ENCODE peak calls at places on chromosomes 2 and 18, in five cellular contexts. D is amniotic stem cell; I is NCI-H748 treated with DMSO at 0.1 percent for 48 hours; V is bronchial epithelial cell; N is activated CD4-positive, alpha-beta T cell treated with anti-CD3 and anti-CD28 coated beads for 1 hour. H is an unnamed sample.
A peak's percentile ranks its signal among the peaks of the same experiment; 100 is the strongest.

GRCh38 chr2:29317077-29317517 is 201.9 kb downstream of the CLIP4 start:
- DNase-seq in D (peak; percentile 10), I (no peak), V (peak; percentile 21), N (no peak), H (no peak)

GRCh38 chr2:233976690-233977294 is 59.6 kb downstream of the TRPM8 start:
- DNase-seq in D (no peak), I (peak; percentile 10), V (peak; percentile 71), N (no peak), H (no peak)

GRCh38 chr2:20224716-20225293 is at the start of gene SDC1:
- DNase-seq in D (no peak), I (peak; percentile 45), V (peak; percentile 53), N (no peak), H (no peak)

GRCh38 chr2:44941551-44942234 is at the start of gene SIX3:
- DNase-seq in D (no peak), I (peak; percentile 87), V (no peak), N (no peak), H (no peak)

GRCh38 chr2:231396058-231396821 is 730 bp downstream of the B3GNT7 start:
- DNase-seq in D (no peak), I (no peak), V (no peak), N (no peak), H (no peak)

GRCh38 chr2:228094377-228094921 is 87.0 kb downstream of the SPHKAP start:
- DNase-seq in D (no peak), I (no peak), V (peak; percentile 5), N (no peak), H (no peak)

GRCh38 chr2:231410293-231411004 is 14.9 kb downstream of the B3GNT7 start:
- DNase-seq in D (no peak), I (no peak), V (no peak), N (no peak), H (no peak)

GRCh38 chr2:57497489-57498096 is 549.0 kb upstream of the VRK2 start:
- DNase-seq in D (peak; percentile 63), I (peak; percentile 26), V (peak; percentile 36), N (no peak), H (no peak)

GRCh38 chr2:16656784-16657391 is 8.7 kb downstream of the CYRIA start:
- DNase-seq in D (no peak), I (no peak), V (no peak), N (no peak), H (no peak)

GRCh38 chr18:9712606-9713005 is 4.5 kb downstream of the RAB31 start:
- DNase-seq in D (no peak), I (no peak), V (no peak), N (no peak), H (no peak)

GRCh38 chr2:144459937-144460336 is 60.0 kb downstream of the ZEB2 start:
- DNase-seq in D (no peak), I (no peak), V (no peak), N (no peak), H (no peak)

GRCh38 chr18:24112464-24112863 is 26.4 kb upstream of the CABYR start:
- DNase-seq in D (no peak), I (no peak), V (no peak), N (no peak), H (no peak)

GRCh38 chr2:132568679-132569078 is 101.3 kb downstream of the LYPD1 start:
- DNase-seq in D (no peak), I (no peak), V (no peak), N (no peak), H (no peak)

GRCh38 chr2:10481666-10482157 is 33.6 kb upstream of the ODC1 start:
- DNase-seq in D (no peak), I (no peak), V (no peak), N (no peak), H (no peak)

GRCh38 chr18:74573053-74573452 is 24.6 kb upstream of the ZNF407 start:
- DNase-seq in D (no peak), I (no peak), V (no peak), N (no peak), H (no peak)

GRCh38 chr18:13266208-13267100 is 47.9 kb downstream of the LDLRAD4 start:
- DNase-seq in D (no peak), I (no peak), V (no peak), N (no peak), H (no peak)

GRCh38 chr2:55268288-55268906 is 634 bp downstream of the MTIF2 start:
- DNase-seq in D (no peak), I (no peak), V (peak; percentile 15), N (no peak), H (no peak)

GRCh38 chr18:45894818-45895217 is 69.3 kb downstream of the SIGLEC15 start:
- DNase-seq in D (no peak), I (no peak), V (no peak), N (no peak), H (no peak)

GRCh38 chr2:73970850-73971471 is 13.7 kb upstream of the TET3 start:
- DNase-seq in D (no peak), I (no peak), V (no peak), N (peak; percentile 18), H (peak; percentile 27)

GRCh38 chr2:58521803-58522602 is 280.9 kb upstream of the FANCL start:
- DNase-seq in D (no peak), I (no peak), V (peak; percentile 37), N (no peak), H (no peak)

GRCh38 chr2:235467586-235467985 is 26.3 kb upstream of the AGAP1 start:
- DNase-seq in D (no peak), I (no peak), V (peak; percentile 91), N (no peak), H (no peak)

GRCh38 chr18:55672574-55673361 is 84.8 kb upstream of the TCF4 start:
- DNase-seq in D (no peak), I (no peak), V (no peak), N (no peak), H (no peak)

GRCh38 chr2:66024396-66024795 is 410.5 kb upstream of the MEIS1 start:
- DNase-seq in D (no peak), I (no peak), V (peak; percentile 70), N (no peak), H (no peak)

GRCh38 chr2:98901291-98901690 is 34.7 kb downstream of the CRACDL start:
- DNase-seq in D (no peak), I (no peak), V (no peak), N (no peak), H (no peak)

GRCh38 chr18:78762753-78763152 is 216.9 kb upstream of the SALL3 start:
- DNase-seq in D (no peak), I (no peak), V (no peak), N (no peak), H (no peak)

GRCh38 chr2:71614976-71615768 is 161.8 kb downstream of the DYSF start:
- DNase-seq in D (no peak), I (no peak), V (no peak), N (peak; percentile 2), H (no peak)

GRCh38 chr2:68726608-68727367 is 7.8 kb upstream of the ARHGAP25 start:
- DNase-seq in D (no peak), I (no peak), V (peak; percentile 58), N (peak; percentile 67), H (peak; percentile 83)

GRCh38 chr2:212990697-212991096 is 160.7 kb downstream of the IKZF2 start:
- DNase-seq in D (no peak), I (no peak), V (no peak), N (no peak), H (no peak)

GRCh38 chr2:223884399-223884798 is 47.0 kb upstream of the AP1S3 start:
- DNase-seq in D (no peak), I (no peak), V (peak; percentile 29), N (no peak), H (no peak)

GRCh38 chr2:71801969-71802368 is 345.7 kb downstream of the CYP26B1 start:
- DNase-seq in D (peak; percentile 53), I (no peak), V (peak; percentile 22), N (no peak), H (no peak)

GRCh38 chr2:18510775-18511174 is 49.7 kb downstream of the RDH14 start:
- DNase-seq in D (no peak), I (no peak), V (no peak), N (no peak), H (no peak)

GRCh38 chr18:47120428-47120827 is 29.9 kb downstream of the HDHD2 start:
- DNase-seq in D (no peak), I (no peak), V (no peak), N (no peak), H (no peak)

GRCh38 chr2:11778923-11779757 is 32.7 kb downstream of the LPIN1 start:
- DNase-seq in D (peak; percentile 34), I (peak; percentile 17), V (peak; percentile 47), N (peak; percentile 78), H (peak; percentile 55)

GRCh38 chr18:57436193-57436964 is 1.2 kb downstream of the ONECUT2 start:
- DNase-seq in D (no peak), I (peak; percentile 30), V (no peak), N (no peak), H (no peak)

GRCh38 chr18:8785855-8786765 is 80.8 kb downstream of the MTCL1 start:
- DNase-seq in D (no peak), I (no peak), V (no peak), N (no peak), H (no peak)